ENCODE peak calls at places on chromosomes 13 and 19, in six cellular contexts. J is breast epithelium; G is midbrain; Q is activated CD8-positive, alpha-beta memory T cell treated with anti-CD3 and anti-CD28 coated beads for 48 hours; I is prostate gland; T is cardiac muscle cell. K is an unnamed sample.

GRCh38 chr19:35222373-35223005 is 6.0 kb downstream of the FAM187B start:
- DNase-seq in T (no peak), Q (no peak), I (no peak), G (no peak), J (no peak), K (no peak)

GRCh38 chr19:47643281-47643680 is 34.3 kb downstream of the BICRA start:
- DNase-seq in I (no peak), T (no peak), G (no peak), Q (no peak), J (no peak), K (no peak)

GRCh38 chr19:54481326-54481930 is 8.3 kb upstream of the CDC42EP5 start:
- DNase-seq in G (peak; percentile 39), I (no peak), Q (no peak), J (no peak), T (peak; percentile 84), K (no peak)

GRCh38 chr19:1786668-1787067 is 25.4 kb downstream of the ATP8B3 start:
- DNase-seq in I (no peak), J (no peak), T (no peak), G (no peak), Q (no peak), K (no peak)

GRCh38 chr13:60689076-60689475 is 292.1 kb downstream of the TDRD3 start:
- DNase-seq in T (no peak), I (no peak), G (no peak), Q (no peak), J (no peak), K (no peak)

GRCh38 chr19:58516964-58517833 is 2.4 kb downstream of the ZBTB45 start:
- DNase-seq in T (no peak), Q (no peak), I (no peak), G (no peak), J (no peak), K (no peak)

GRCh38 chr13:65990684-65991083 is 1239.5 kb downstream of the PCDH9 start:
- DNase-seq in J (no peak), T (no peak), I (no peak), G (no peak), Q (no peak), K (no peak)

GRCh38 chr13:48320906-48321510 is 17.5 kb downstream of the RB1 start:
- DNase-seq in G (no peak), Q (no peak), T (no peak), I (no peak), J (no peak), K (no peak)

GRCh38 chr19:2054763-2055162 is 3.7 kb upstream of the MKNK2 start:
- DNase-seq in Q (no peak), I (no peak), G (no peak), T (no peak), J (no peak), K (no peak)

GRCh38 chr19:56360841-56361240 is 32.5 kb downstream of the ZNF582 start:
- DNase-seq in I (no peak), Q (no peak), G (no peak), T (no peak), J (no peak), K (no peak)

GRCh38 chr19:5407356-5407755 is 47.9 kb upstream of the ZNRF4 start:
- DNase-seq in G (no peak), J (no peak), I (no peak), T (no peak), Q (no peak), K (no peak)

GRCh38 chr19:47438793-47439220 is 19.5 kb upstream of the MEIS3 start:
- DNase-seq in T (no peak), G (no peak), J (no peak), I (no peak), Q (no peak), K (no peak)

K was measured in LNCaP clone FGC.